ENCODE peak calls at places on chromosomes 5 and 9, in five cellular contexts. H, E, J, F and O are unnamed samples.

GRCh38 chr9:37926737-37927590 is 23.0 kb upstream of the SLC25A51 start:
- DNase-seq in H (no peak), E (no peak), J (no peak), F (no peak), O (no peak)

GRCh38 chr5:141714542-141715303 is 32.7 kb upstream of the ARAP3 start:
- DNase-seq in H (no peak), E (no peak), J (no peak), F (no peak), O (no peak)

GRCh38 chr9:89154651-89155336 is 23.8 kb downstream of the SHC3 start:
- DNase-seq in H (no peak), E (no peak), J (no peak), F (no peak), O (no peak)

GRCh38 chr9:3045153-3045552 is 201.3 kb upstream of the PUM3 start:
- DNase-seq in H (no peak), E (no peak), J (no peak), F (no peak), O (no peak)

GRCh38 chr5:102312586-102312985 is 16.5 kb upstream of the SLCO4C1 start:
- DNase-seq in H (no peak), E (peak), J (no peak), F (no peak), O (no peak)

GRCh38 chr9:113274474-113275146 is 762 bp downstream of the CDC26 start:
- DNase-seq in H (no peak), E (peak), J (peak), F (peak), O (peak)

GRCh38 chr5:163867738-163868137 is 362.3 kb downstream of the MAT2B start:
- DNase-seq in H (no peak), E (no peak), J (no peak), F (no peak), O (no peak)

GRCh38 chr5:150789943-150790611 is 11.5 kb downstream of the SMIM3 start:
- DNase-seq in H (no peak), E (peak), J (no peak), F (no peak), O (peak)

GRCh38 chr9:101119206-101119819 is 90.8 kb downstream of the PLPPR1 start:
- DNase-seq in H (no peak), E (peak), J (no peak), F (peak), O (peak)

GRCh38 chr9:127921592-127922120 is 4.8 kb upstream of the ST6GALNAC4 start:
- DNase-seq in H (no peak), E (no peak), J (no peak), F (peak), O (peak)

GRCh38 chr5:24823625-24824024 is 178.8 kb upstream of the CDH10 start:
- DNase-seq in H (no peak), E (no peak), J (no peak), F (no peak), O (no peak)

GRCh38 chr5:63877961-63878360 is 84.3 kb downstream of the HTR1A start:
- DNase-seq in H (no peak), E (no peak), J (no peak), F (no peak), O (no peak)

GRCh38 chr9:25025686-25026085 is 480.0 kb upstream of the IZUMO3 start:
- DNase-seq in H (no peak), E (no peak), J (no peak), F (no peak), O (no peak)

GRCh38 chr9:76013797-76014196 is 123.3 kb downstream of the PCSK5 start:
- DNase-seq in H (no peak), E (no peak), J (no peak), F (no peak), O (no peak)

GRCh38 chr5:158785397-158785796 is 314.3 kb downstream of the EBF1 start:
- DNase-seq in H (no peak), E (no peak), J (no peak), F (no peak), O (no peak)

GRCh38 chr5:15757103-15757502 is 257.1 kb downstream of the FBXL7 start:
- DNase-seq in H (no peak), E (no peak), J (no peak), F (no peak), O (no peak)

GRCh38 chr5:157865844-157866243 is 6.9 kb upstream of the CLINT1 start:
- DNase-seq in H (no peak), E (no peak), J (no peak), F (no peak), O (no peak)

GRCh38 chr9:37436540-37436939 is 14.0 kb downstream of the GRHPR start:
- DNase-seq in H (no peak), E (no peak), J (no peak), F (no peak), O (no peak)

GRCh38 chr9:36914212-36914577 is 119.9 kb downstream of the PAX5 start:
- DNase-seq in H (no peak), E (no peak), J (no peak), F (no peak), O (no peak)

GRCh38 chr9:38146844-38147243 is 77.8 kb upstream of the SHB start:
- DNase-seq in H (no peak), E (no peak), J (no peak), F (no peak), O (no peak)

GRCh38 chr5:10695055-10695649 is 65.9 kb downstream of the DAP start:
- DNase-seq in H (no peak), E (no peak), J (peak), F (no peak), O (peak)

GRCh38 chr9:129576546-129577543 is 44.1 kb downstream of the C9orf50 start:
- DNase-seq in H (no peak), E (no peak), J (no peak), F (no peak), O (no peak)

GRCh38 chr5:71782771-71783770 is 64.0 kb downstream of the CARTPT start:
- DNase-seq in H (no peak), E (no peak), J (peak), F (peak), O (peak)

GRCh38 chr9:134533850-134534585 is 107.6 kb upstream of the COL5A1 start:
- DNase-seq in H (no peak), E (no peak), J (no peak), F (no peak), O (no peak)

GRCh38 chr5:129110742-129111141 is 16.2 kb downstream of the ISOC1 start:
- DNase-seq in H (no peak), E (no peak), J (no peak), F (no peak), O (no peak)

GRCh38 chr5:86880785-86881492 is 263.2 kb downstream of the COX7C start:
- DNase-seq in H (no peak), E (peak), J (no peak), F (no peak), O (peak)

GRCh38 chr5:90813392-90813791 is 254.8 kb downstream of the ADGRV1 start:
- DNase-seq in H (no peak), E (no peak), J (peak), F (no peak), O (no peak)

GRCh38 chr9:116327702-116328440 is 174.3 kb downstream of the PAPPA start:
- DNase-seq in H (no peak), E (no peak), J (no peak), F (no peak), O (no peak)

GRCh38 chr9:764105-764524 is 77.4 kb upstream of the DMRT1 start:
- DNase-seq in H (no peak), E (no peak), J (peak), F (no peak), O (peak)

GRCh38 chr5:154756871-154757646 is 1.9 kb downstream of the LARP1 start:
- DNase-seq in H (no peak), E (no peak), J (no peak), F (no peak), O (peak)

GRCh38 chr9:137762414-137763061 is 115.0 kb upstream of the CACNA1B start:
- DNase-seq in H (no peak), E (no peak), J (no peak), F (peak), O (peak)

GRCh38 chr5:34598177-34598794 is 57.8 kb upstream of the RAI14 start:
- DNase-seq in H (no peak), E (peak), J (no peak), F (no peak), O (no peak)

GRCh38 chr5:84242286-84242685 is 142.4 kb downstream of the EDIL3 start:
- DNase-seq in H (no peak), E (no peak), J (no peak), F (no peak), O (no peak)

GRCh38 chr9:84617415-84617814 is 52.1 kb upstream of the NTRK2 start:
- DNase-seq in H (no peak), E (no peak), J (no peak), F (no peak), O (no peak)

GRCh38 chr9:133426011-133426410 is 3.8 kb downstream of the ADAMTS13 start:
- DNase-seq in H (no peak), E (no peak), J (no peak), F (no peak), O (no peak)

GRCh38 chr9:105118646-105119045 is 125.8 kb upstream of the SLC44A1 start:
- DNase-seq in H (no peak), E (no peak), J (no peak), F (no peak), O (no peak)

GRCh38 chr5:132055441-132055807 is 5.0 kb upstream of the IL3 start:
- DNase-seq in H (no peak), E (no peak), J (no peak), F (no peak), O (no peak)

GRCh38 chr5:39266442-39266841 is 47.1 kb upstream of the FYB1 start:
- DNase-seq in H (no peak), E (no peak), J (no peak), F (no peak), O (no peak)